ENCODE peak calls at places on chromosomes 5 and 9, in six cellular contexts. X is H9, B is IMR-90, G is mesenchymal stem cell, N is neuronal stem cell, H is H1. I is an unnamed sample.

GRCh38 chr9:78781681-78782080 is 484.8 kb downstream of the PSAT1 start:
- DNase-seq in X (no peak), B (peak), G (no peak), N (no peak), H (no peak), I (no peak)

GRCh38 chr9:127915801-127916664 is 808 bp downstream of the ST6GALNAC4 start:
- DNase-seq in X (no peak), B (no peak), G (no peak), N (no peak), H (no peak), I (no peak)

GRCh38 chr5:145941677-145942130 is 5.3 kb downstream of the SH3RF2 start:
- DNase-seq in X (no peak), B (peak), G (peak), N (no peak), H (no peak), I (no peak)

GRCh38 chr5:108148715-108149139 is 233.2 kb downstream of the FBXL17 start:
- DNase-seq in X (no peak), B (peak), G (peak), N (no peak), H (no peak), I (peak)

GRCh38 chr5:83632874-83633273 is 87.8 kb downstream of the HAPLN1 start:
- DNase-seq in X (no peak), B (peak), G (peak), N (no peak), H (no peak), I (peak)

GRCh38 chr5:96489518-96489917 is 56.5 kb upstream of the PCSK1 start:
- DNase-seq in X (no peak), B (no peak), G (no peak), N (no peak), H (no peak), I (no peak)

GRCh38 chr9:5446451-5447236 is 3.7 kb upstream of the CD274 start:
- DNase-seq in X (no peak), B (peak), G (no peak), N (no peak), H (no peak), I (peak)

GRCh38 chr9:95509851-95510529 is 6.8 kb downstream of the PTCH1 start:
- DNase-seq in X (no peak), B (no peak), G (no peak), N (no peak), H (no peak), I (no peak)

GRCh38 chr9:120921751-120922181 is 4.8 kb downstream of the TRAF1 start:
- DNase-seq in X (no peak), B (no peak), G (no peak), N (no peak), H (no peak), I (no peak)

GRCh38 chr5:9529041-9529480 is 16.8 kb downstream of the SEMA5A start:
- DNase-seq in X (no peak), B (no peak), G (no peak), N (no peak), H (no peak), I (no peak)

GRCh38 chr5:105350406-105351140 is 1788.0 kb upstream of the NUDT12 start:
- DNase-seq in X (no peak), B (no peak), G (no peak), N (no peak), H (no peak), I (peak)

GRCh38 chr5:14739538-14739937 is 75.0 kb downstream of the OTULIN start:
- DNase-seq in X (no peak), B (peak), G (peak), N (no peak), H (no peak), I (no peak)

GRCh38 chr9:101324245-101324804 is 60.5 kb downstream of the BAAT start:
- DNase-seq in X (no peak), B (no peak), G (no peak), N (no peak), H (no peak), I (no peak)

GRCh38 chr5:31329722-31330121 is 136.2 kb downstream of the CDH6 start:
- DNase-seq in X (no peak), B (peak), G (no peak), N (no peak), H (no peak), I (no peak)

GRCh38 chr9:110869931-110870330 is 168.3 kb downstream of the LPAR1 start:
- DNase-seq in X (no peak), B (no peak), G (no peak), N (no peak), H (no peak), I (no peak)

GRCh38 chr5:61163905-61164304 is 1.6 kb upstream of the SMIM15 start:
- DNase-seq in X (no peak), B (no peak), G (no peak), N (no peak), H (no peak), I (no peak)

GRCh38 chr9:110081395-110081794 is 126.6 kb downstream of the C9orf152 start:
- DNase-seq in X (no peak), B (peak), G (peak), N (no peak), H (no peak), I (no peak)

GRCh38 chr9:112757300-112757883 is 6.8 kb downstream of the SNX30 start:
- DNase-seq in X (no peak), B (peak), G (no peak), N (no peak), H (no peak), I (no peak)

GRCh38 chr5:108079754-108080153 is 302.1 kb downstream of the FBXL17 start:
- DNase-seq in X (no peak), B (no peak), G (no peak), N (no peak), H (no peak), I (peak)

GRCh38 chr9:22026696-22027095 is 17.6 kb upstream of the CDKN2B start:
- DNase-seq in X (no peak), B (no peak), G (peak), N (no peak), H (no peak), I (no peak)

GRCh38 chr9:90065001-90065400 is 460.2 kb downstream of the GADD45G start:
- DNase-seq in X (no peak), B (no peak), G (peak), N (no peak), H (no peak), I (no peak)

GRCh38 chr9:27125936-27126335 is 16.9 kb downstream of the TEK start:
- DNase-seq in X (no peak), B (peak), G (peak), N (no peak), H (no peak), I (peak)

GRCh38 chr5:4335078-4335477 is 739.4 kb downstream of the IRX1 start:
- DNase-seq in X (no peak), B (no peak), G (no peak), N (no peak), H (no peak), I (no peak)

GRCh38 chr5:113989913-113990305 is 372.0 kb upstream of the KCNN2 start:
- DNase-seq in X (no peak), B (no peak), G (no peak), N (no peak), H (no peak), I (no peak)

GRCh38 chr9:21965401-21965951 is 28.7 kb downstream of the CDKN2A start:
- DNase-seq in X (peak), B (peak), G (peak), N (peak), H (peak), I (peak)

GRCh38 chr9:92943062-92943616 is 4.2 kb upstream of the FGD3 start:
- DNase-seq in X (no peak), B (no peak), G (no peak), N (no peak), H (no peak), I (peak)

GRCh38 chr5:133994990-133995333 is 9.8 kb downstream of the VDAC1 start:
- DNase-seq in X (no peak), B (no peak), G (no peak), N (no peak), H (no peak), I (no peak)

GRCh38 chr9:36438536-36438935 is 38.5 kb upstream of the RNF38 start:
- DNase-seq in X (no peak), B (no peak), G (no peak), N (no peak), H (no peak), I (no peak)

GRCh38 chr9:36442710-36443109 is 42.6 kb upstream of the RNF38 start:
- DNase-seq in X (no peak), B (no peak), G (no peak), N (no peak), H (no peak), I (no peak)

GRCh38 chr9:36445800-36446361 is 45.8 kb upstream of the RNF38 start:
- DNase-seq in X (no peak), B (no peak), G (no peak), N (no peak), H (no peak), I (peak)

GRCh38 chr9:36443581-36443980 is 43.5 kb upstream of the RNF38 start:
- DNase-seq in X (no peak), B (peak), G (no peak), N (no peak), H (no peak), I (peak)

DNA sequence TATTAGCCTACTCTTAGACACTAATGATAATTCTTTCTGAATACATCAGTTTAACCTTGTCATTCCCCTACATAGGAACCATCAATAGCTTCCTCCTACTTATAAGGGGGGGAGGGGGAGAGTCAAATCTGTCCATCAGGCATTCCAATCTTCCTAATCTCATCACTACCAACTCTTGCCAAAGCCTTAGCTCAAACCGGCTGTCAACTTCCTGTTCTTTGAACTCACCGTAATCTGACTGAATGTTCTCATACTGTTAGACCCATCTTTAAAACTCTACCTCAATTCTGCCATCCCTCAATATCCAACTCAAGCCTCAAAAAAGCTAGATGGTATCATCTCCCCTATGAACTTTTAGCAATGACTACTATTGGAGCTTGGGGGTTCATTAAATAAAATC is 41.9 kb upstream of the RNF38 start:
- DNase-seq in X (no peak), B (no peak), G (no peak), N (no peak), H (no peak), I (no peak)
- H4K91ac ChIP-seq in X (no peak), B (no peak), G (no peak), N (no peak), H (no peak), I (no peak)

GRCh38 chr5:124236366-124237231 is 509.8 kb downstream of the ZNF608 start:
- DNase-seq in X (no peak), B (peak), G (peak), N (no peak), H (no peak), I (no peak)

GRCh38 chr5:124235576-124235975 is 510.9 kb downstream of the ZNF608 start:
- DNase-seq in X (no peak), B (no peak), G (no peak), N (no peak), H (no peak), I (no peak)

GRCh38 chr5:124240732-124241131 is 505.7 kb downstream of the ZNF608 start:
- DNase-seq in X (no peak), B (no peak), G (no peak), N (no peak), H (no peak), I (no peak)

GRCh38 chr5:124239572-124239971 is 506.9 kb downstream of the ZNF608 start:
- DNase-seq in X (no peak), B (no peak), G (no peak), N (no peak), H (no peak), I (no peak)

GRCh38 chr5:124238350-124238749 is 508.1 kb downstream of the ZNF608 start:
- DNase-seq in X (no peak), B (no peak), G (no peak), N (no peak), H (no peak), I (no peak)
- H3K18ac ChIP-seq in X (no peak), B (no peak), G (no peak), N (no peak), H (no peak), I (no peak)

DNA sequence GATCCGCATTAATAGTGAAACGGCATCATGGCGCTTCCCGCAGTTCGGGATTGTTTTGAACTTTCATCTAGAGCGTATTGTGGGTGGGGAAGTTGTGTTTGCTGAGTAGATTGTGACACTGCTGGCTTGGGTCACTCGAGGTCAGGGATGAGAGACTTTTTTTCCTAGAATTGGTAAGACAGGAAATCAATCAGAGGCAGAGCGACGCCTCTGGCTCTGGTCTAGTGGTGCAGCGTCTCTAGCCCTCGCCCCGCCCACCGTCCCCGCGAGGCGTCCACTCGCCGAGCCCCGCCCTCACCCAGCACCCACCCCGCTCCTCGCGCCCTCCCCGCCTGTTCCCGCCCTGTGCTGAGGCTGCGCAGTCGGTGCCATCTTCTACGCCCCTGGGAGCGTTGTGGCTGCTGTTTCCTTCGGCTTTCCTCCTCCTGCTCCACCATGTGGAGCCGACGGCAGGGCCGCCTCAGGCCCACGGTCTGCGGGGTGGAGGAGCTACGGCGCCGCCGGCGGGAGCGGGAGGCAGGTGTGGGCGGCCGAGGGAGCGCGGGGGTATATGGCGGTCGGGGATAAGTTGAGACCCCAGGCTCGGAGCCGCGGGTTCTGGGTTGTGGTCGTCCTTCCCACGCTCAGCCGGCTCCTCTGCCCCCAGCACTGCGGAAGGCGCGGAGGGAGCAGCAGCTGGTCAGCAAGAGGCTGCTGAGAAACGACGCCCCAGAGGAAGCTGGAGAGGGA is at the start of gene TMCO6:
- DNase-seq in X (peak), B (peak), G (peak), N (peak), H (peak), I (peak)
- H3K27ac ChIP-seq in X (no peak), B (peak), G (peak), N (peak), H (peak), I (peak)

GRCh38 chr5:78025540-78025939 is 249.4 kb upstream of the TBCA start:
- DNase-seq in X (peak), B (no peak), G (no peak), N (no peak), H (no peak), I (no peak)
- H4K91ac ChIP-seq in X (no peak), B (no peak), G (no peak), N (no peak), H (no peak), I (no peak)

GRCh38 chr5:180040287-180041214 is 31.0 kb downstream of the RNF130 start:
- DNase-seq in X (no peak), B (no peak), G (no peak), N (no peak), H (no peak), I (no peak)
- H3K18ac ChIP-seq in X (no peak), B (no peak), G (no peak), N (no peak), H (no peak), I (no peak)

GRCh38 chr5:180797256-180798192 is 5.1 kb downstream of the MGAT1 start:
- DNase-seq in X (no peak), B (no peak), G (no peak), N (no peak), H (peak), I (peak)
- H3K27ac ChIP-seq in X (no peak), B (no peak), G (no peak), N (no peak), H (no peak), I (no peak)